ENCODE peak calls at places on chromosomes 11 and 22, in eight cellular contexts. L, Y, A, U, V, R, O and F are unnamed samples.

GRCh38 chr22:24423519-24424000 is 3.8 kb upstream of the ADORA2A start:
- DNase-seq in Y (peak; percentile 65), R (peak; percentile 65), V (peak; percentile 87), U (peak; percentile 62), O (peak; percentile 71), L (no peak), A (peak; percentile 66), F (peak; percentile 19)

GRCh38 chr11:69920500-69921428 is 101.5 kb upstream of the FGF3 start:
- DNase-seq in R (no peak), L (no peak), A (no peak), O (no peak), V (no peak), Y (no peak), U (no peak), F (no peak)

GRCh38 chr11:66328307-66329144 is 7.7 kb downstream of the RIN1 start:
- DNase-seq in L (peak; percentile 64), Y (peak; percentile 74), U (peak; percentile 81), O (peak; percentile 79), A (peak; percentile 79), R (peak; percentile 78), V (peak; percentile 83), F (peak; percentile 79)

GRCh38 chr11:34151916-34152845 is 46.8 kb downstream of the NAT10 start:
- DNase-seq in O (no peak), A (no peak), V (no peak), L (no peak), U (no peak), R (no peak), Y (no peak), F (no peak)

GRCh38 chr11:76591416-76591815 is 79.1 kb downstream of the LRRC32 start:
- DNase-seq in U (no peak), L (no peak), A (no peak), O (no peak), V (peak; percentile 19), R (no peak), Y (no peak), F (no peak)

GRCh38 chr22:38924197-38924952 is 33.0 kb upstream of the APOBEC3A start:
- DNase-seq in A (peak; percentile 60), Y (no peak), L (peak; percentile 53), O (peak; percentile 72), U (no peak), R (no peak), V (no peak), F (peak; percentile 12)

GRCh38 chr11:119340335-119341221 is at the start of gene C1QTNF5:
- DNase-seq in Y (no peak), R (no peak), L (peak; percentile 87), U (no peak), A (peak; percentile 89), O (peak; percentile 91), V (no peak), F (peak; percentile 64)

GRCh38 chr11:12079726-12080556 is 30.4 kb upstream of the MICAL2 start:
- DNase-seq in Y (no peak), R (no peak), O (peak; percentile 52), L (no peak), V (no peak), A (peak; percentile 60), U (no peak), F (no peak)

GRCh38 chr11:8268530-8269461 is 5.1 kb upstream of the LMO1 start:
- DNase-seq in R (no peak), L (no peak), Y (no peak), U (no peak), A (no peak), V (peak; percentile 27), O (no peak), F (no peak)

GRCh38 chr11:112971200-112971599 is 10.0 kb downstream of the NCAM1 start:
- DNase-seq in U (no peak), R (no peak), V (no peak), Y (no peak), A (no peak), O (no peak), L (no peak), F (no peak)

GRCh38 chr11:35337136-35337918 is 82.0 kb downstream of the SLC1A2 start:
- DNase-seq in V (no peak), R (no peak), O (no peak), Y (no peak), L (no peak), A (no peak), U (no peak), F (no peak)

GRCh38 chr11:18578975-18579598 is 9.4 kb downstream of the UEVLD start:
- DNase-seq in Y (no peak), V (no peak), A (no peak), L (no peak), O (no peak), R (no peak), U (no peak), F (no peak)

GRCh38 chr11:8259316-8259995 is 4.2 kb downstream of the LMO1 start:
- DNase-seq in L (no peak), O (no peak), A (no peak), Y (no peak), R (no peak), U (no peak), V (peak; percentile 10), F (no peak)

GRCh38 chr11:58391879-58392278 is 14.8 kb downstream of the OR5B3 start:
- DNase-seq in Y (no peak), V (no peak), A (no peak), R (no peak), L (no peak), O (no peak), U (no peak), F (no peak)

GRCh38 chr11:72707032-72707431 is 32.8 kb upstream of the PDE2A start:
- DNase-seq in R (no peak), Y (no peak), L (no peak), U (no peak), V (no peak), O (no peak), A (no peak), F (no peak)

GRCh38 chr11:11467278-11467677 is 114.2 kb upstream of the CSNK2A3 start:
- DNase-seq in Y (no peak), R (no peak), O (no peak), L (no peak), V (no peak), U (no peak), A (no peak), F (no peak)

GRCh38 chr22:16914006-16914405 is 88.8 kb upstream of the XKR3 start:
- DNase-seq in L (no peak), U (no peak), V (no peak), R (no peak), Y (no peak), A (no peak), O (no peak), F (no peak)

GRCh38 chr11:9574556-9574805 is 1.0 kb downstream of the WEE1 start:
- DNase-seq in Y (no peak), U (no peak), L (no peak), O (peak; percentile 29), A (peak; percentile 27), V (no peak), R (no peak), F (no peak)

GRCh38 chr11:57668467-57668890 is 565 bp downstream of the ZDHHC5 start:
- DNase-seq in Y (no peak), U (peak; percentile 47), O (no peak), V (no peak), A (no peak), L (no peak), R (no peak), F (no peak)

GRCh38 chr11:116879789-116880402 is 42.5 kb upstream of the APOA1 start:
- DNase-seq in V (no peak), Y (no peak), A (no peak), R (no peak), O (no peak), L (peak; percentile 78), U (peak; percentile 25), F (peak; percentile 78)

GRCh38 chr22:24968066-24968561 is 15.6 kb downstream of the KIAA1671 start:
- DNase-seq in Y (no peak), U (no peak), O (no peak), A (peak; percentile 37), V (no peak), R (no peak), L (no peak), F (no peak)

GRCh38 chr22:47782461-47783075 is 1020.1 kb downstream of the TBC1D22A start:
- DNase-seq in Y (no peak), A (no peak), R (no peak), L (no peak), U (no peak), V (no peak), O (no peak), F (no peak)

GRCh38 chr11:84714316-84714780 is 912.8 kb downstream of the DLG2 start:
- DNase-seq in A (peak; percentile 37), L (peak; percentile 18), R (no peak), Y (peak; percentile 68), V (peak; percentile 44), U (no peak), O (peak; percentile 29), F (peak; percentile 40)

GRCh38 chr11:113591122-113591521 is 115.0 kb downstream of the TMPRSS5 start:
- DNase-seq in Y (no peak), R (no peak), V (no peak), U (no peak), L (no peak), O (no peak), A (no peak), F (no peak)

GRCh38 chr22:37229805-37230672 is 14.0 kb downstream of the RAC2 start:
- DNase-seq in R (peak; percentile 85), O (peak; percentile 46), U (peak; percentile 84), V (peak; percentile 86), L (no peak), Y (no peak), A (no peak), F (no peak)

GRCh38 chr11:13765886-13766285 is 97.4 kb downstream of the FAR1 start:
- DNase-seq in R (no peak), O (no peak), L (no peak), U (no peak), Y (no peak), V (no peak), A (no peak), F (no peak)

GRCh38 chr11:10751581-10751940 is 515 bp downstream of the CTR9 start:
- DNase-seq in U (no peak), V (peak; percentile 28), R (no peak), A (no peak), L (no peak), O (no peak), Y (no peak), F (no peak)

GRCh38 chr22:20973634-20974286 is 6.7 kb downstream of the AIFM3 start:
- DNase-seq in V (no peak), U (no peak), O (no peak), A (no peak), R (no peak), L (no peak), Y (no peak), F (no peak)

GRCh38 chr11:57426754-57427691 is at the start of gene SLC43A3:
- DNase-seq in V (peak; percentile 79), A (peak; percentile 80), U (peak; percentile 40), R (peak; percentile 68), O (peak; percentile 75), L (peak; percentile 48), Y (peak; percentile 27), F (peak; percentile 40)